ENCODE peak calls at places on chromosomes 1 and 21, in four cellular contexts. W is cardiac fibroblast, I is PC-3, O is AG04450. M is an unnamed sample.

GRCh38 chr1:170196490-170196889 is 50.7 kb downstream of the NTMT2 start:
- DNase-seq in O (no peak), W (no peak), I (no peak), M (no peak)

GRCh38 chr1:9942399-9942938 is 722 bp downstream of the LZIC start:
- DNase-seq in W (peak), O (peak), I (peak), M (peak)

GRCh38 chr1:222161676-222162075 is 386.2 kb downstream of the HHIPL2 start:
- DNase-seq in W (no peak), O (no peak), I (no peak), M (no peak)

GRCh38 chr1:241682921-241683320 is 30.8 kb downstream of the WDR64 start:
- DNase-seq in W (no peak), I (no peak), O (no peak), M (no peak)

GRCh38 chr1:226558293-226558692 is 9.7 kb downstream of the STUM start:
- DNase-seq in I (no peak), W (no peak), O (no peak), M (no peak)

GRCh38 chr1:170214117-170214979 is 68.6 kb downstream of the NTMT2 start:
- DNase-seq in W (no peak), O (no peak), I (no peak), M (peak)

GRCh38 chr1:27137022-27137542 is 17.8 kb downstream of the SLC9A1 start:
- DNase-seq in W (no peak), I (no peak), O (no peak), M (peak)

GRCh38 chr1:219757890-219758289 is 145.0 kb upstream of the ZC3H11B start:
- DNase-seq in I (no peak), O (no peak), W (no peak), M (peak)

GRCh38 chr1:46747683-46748288 is 28.9 kb upstream of the EFCAB14 start:
- DNase-seq in W (peak), I (peak), O (peak), M (peak)

GRCh38 chr1:246591504-246591903 is 25.2 kb downstream of the CNST start:
- DNase-seq in O (no peak), I (no peak), W (no peak), M (no peak)

GRCh38 chr1:185241127-185241526 is 75.9 kb downstream of the IVNS1ABP start:
- DNase-seq in O (no peak), I (no peak), W (no peak), M (no peak)

GRCh38 chr1:232780354-232780753 is 24.9 kb upstream of the MAP10 start:
- DNase-seq in W (no peak), O (no peak), I (no peak), M (no peak)

GRCh38 chr1:187433598-187433997 is 604.8 kb downstream of the PLA2G4A start:
- DNase-seq in O (peak), W (no peak), I (no peak), M (peak)

GRCh38 chr1:244010599-244011211 is 40.4 kb upstream of the ZBTB18 start:
- DNase-seq in I (no peak), O (no peak), W (no peak), M (no peak)

GRCh38 chr1:67194209-67194863 is 28.1 kb downstream of the IL23R start:
- DNase-seq in W (no peak), I (no peak), O (no peak), M (no peak)

GRCh38 chr1:46689326-46689725 is 17.7 kb downstream of the TEX38 start:
- DNase-seq in W (no peak), I (no peak), O (no peak), M (no peak)

GRCh38 chr1:47675721-47676120 is 237.9 kb downstream of the FOXD2 start:
- DNase-seq in I (no peak), O (no peak), W (no peak), M (no peak)

GRCh38 chr1:17193222-17194132 is 11.5 kb upstream of the PADI1 start:
- DNase-seq in I (no peak), O (no peak), W (no peak), M (no peak)

GRCh38 chr1:75985827-75986226 is 53.6 kb upstream of the ASB17 start:
- DNase-seq in I (peak), W (peak), O (no peak), M (peak)

GRCh38 chr1:215279682-215280081 is 197.1 kb downstream of the KCNK2 start:
- DNase-seq in O (no peak), W (no peak), I (no peak), M (no peak)

DNA sequence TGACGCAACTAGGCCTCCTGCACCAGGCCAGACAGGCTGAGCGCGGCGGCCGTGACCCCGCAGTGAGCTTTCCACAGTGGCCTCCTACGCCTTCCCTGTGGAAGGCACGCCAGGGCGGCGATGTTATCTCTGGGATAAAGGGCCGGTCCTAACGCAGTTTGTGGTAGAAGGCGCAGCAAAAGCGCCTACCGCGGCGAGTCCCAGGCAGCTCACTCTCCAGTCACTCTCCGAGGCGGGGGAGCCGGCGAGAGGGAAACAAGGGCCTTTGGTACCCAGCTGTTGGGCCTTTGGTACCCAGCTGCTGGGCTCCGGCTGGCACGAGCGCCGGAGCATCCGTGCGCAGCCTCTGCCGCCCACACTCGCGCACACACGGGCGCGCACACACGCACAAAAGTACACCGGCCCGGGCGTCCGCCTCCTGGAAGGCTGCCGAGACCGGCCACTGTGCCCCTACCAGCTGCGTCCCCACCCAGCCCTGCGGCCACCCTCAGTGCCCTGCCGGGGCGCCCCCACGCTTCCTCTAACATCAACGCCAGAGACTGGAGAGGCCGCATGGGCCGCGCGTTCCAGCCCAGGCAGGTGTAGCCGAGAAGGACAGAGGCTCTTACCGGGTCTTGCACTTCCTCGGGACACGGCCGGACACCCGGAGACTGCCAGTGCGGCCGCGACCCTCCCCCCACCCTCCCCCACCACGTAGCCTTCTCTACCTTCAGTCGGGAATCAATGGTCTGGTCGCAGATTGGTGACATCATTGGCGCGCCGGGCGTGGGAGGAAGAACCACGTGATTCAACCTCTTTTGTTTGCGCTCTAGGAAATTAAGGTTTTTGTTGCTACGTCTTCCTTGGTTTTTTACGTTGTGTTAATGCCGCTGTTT is 19.5 kb upstream of the ADAR start:
- DNase-seq in W (peak), I (peak), O (no peak), M (peak)
- TF ChIP-seq CTCF in W (no peak), I (peak), O (no peak), M (no peak)

GRCh38 chr21:29196664-29197052 is 66.2 kb downstream of the MAP3K7CL start:
- DNase-seq in W (no peak), O (no peak), I (peak), M (peak)
- H3K4me3 ChIP-seq in W (no peak), O (no peak), I (peak), M (no peak)

DNA sequence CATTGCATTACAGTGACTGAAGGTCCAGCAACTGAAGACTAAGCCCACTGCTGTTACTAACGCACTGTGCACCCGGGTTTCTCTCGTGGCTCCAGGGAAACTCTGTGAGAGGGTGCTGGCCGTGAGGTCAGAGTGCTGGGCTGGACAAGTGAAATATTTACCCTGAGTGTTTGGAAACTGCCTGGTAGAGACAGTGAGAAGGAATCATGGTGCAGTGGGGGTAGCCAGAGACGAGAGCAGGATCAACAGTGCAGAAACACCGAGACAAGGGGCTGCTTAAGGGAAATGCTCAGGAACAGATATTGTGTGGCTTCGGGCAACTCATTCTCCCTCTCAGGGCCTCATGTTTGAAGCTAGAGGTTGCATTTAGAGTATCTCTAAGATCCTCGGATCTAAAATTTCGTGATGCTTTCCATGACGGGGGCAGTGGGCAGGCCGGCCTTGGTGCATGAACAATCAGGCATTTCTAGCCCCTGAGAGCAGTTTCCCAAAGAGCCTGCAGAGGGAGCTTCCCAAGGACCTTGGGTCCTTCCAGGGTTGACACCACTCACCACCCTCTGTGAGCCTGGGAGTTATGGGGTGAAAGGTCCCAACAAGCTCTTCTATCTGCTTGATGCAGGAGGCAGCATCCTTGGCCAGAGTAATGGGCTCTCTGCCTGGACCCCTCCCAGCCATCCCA is 9.7 kb downstream of the CD2 start:
- DNase-seq in I (peak), W (no peak), O (no peak), M (no peak)
- TF ChIP-seq CTCF in I (peak), W (peak), O (peak), M (peak)

GRCh38 chr1:39954261-39954869 is 580 bp upstream of the MFSD2A start:
- DNase-seq in W (no peak), I (no peak), O (no peak), M (no peak)
- H3K4me3 ChIP-seq in W (peak), I (peak), O (peak), M (peak)

GRCh38 chr1:40769815-40770214 is 13.8 kb upstream of the KCNQ4 start:
- DNase-seq in I (no peak), O (no peak), W (no peak), M (no peak)
- TF ChIP-seq CTCF in I (peak), O (peak), W (no peak), M (peak)

GRCh38 chr1:6621429-6622391 is 3.0 kb upstream of the THAP3 start:
- DNase-seq in O (no peak), W (no peak), I (no peak), M (no peak)
- H3K4me3 ChIP-seq in O (no peak), W (no peak), I (no peak), M (no peak)

GRCh38 chr1:156599811-156600210 is 1.5 kb downstream of the GPATCH4 start:
- DNase-seq in W (peak), O (no peak), I (peak), M (no peak)
- TF ChIP-seq CTCF in W (peak), O (no peak), I (no peak), M (no peak)

DNA sequence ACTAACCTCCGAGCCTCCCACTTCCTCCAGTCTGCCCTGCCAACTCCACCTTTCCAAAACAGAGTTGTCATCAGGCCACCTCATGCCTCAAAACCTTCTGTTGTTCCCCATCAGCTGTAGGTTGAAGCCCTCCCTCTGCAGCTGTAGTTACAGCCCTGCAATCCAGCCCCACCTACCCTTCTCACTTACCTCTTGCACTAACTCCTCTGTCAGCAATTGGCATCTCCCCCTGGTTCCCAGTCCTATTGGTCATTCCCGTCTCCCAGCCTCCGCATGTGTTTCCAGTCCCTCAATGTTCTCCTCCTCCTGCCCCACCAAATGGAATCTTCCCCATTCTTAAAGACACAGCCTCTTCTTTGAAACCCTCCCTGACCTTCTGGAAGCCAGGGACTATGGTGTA is 100.1 kb upstream of the GCLM start:
- DNase-seq in O (no peak), W (peak), I (no peak), M (no peak)
- H3K4me3 ChIP-seq in O (no peak), W (no peak), I (no peak), M (no peak)